ENCODE peak calls at places on chromosomes 7 and 10, in seven cellular contexts. One of them, this sample, is unnamed.

GRCh38 chr7:6256709-6257535 is 15.5 kb downstream of the CYTH3 start:
- DNase-seq in activated naive CD8-positive, alpha-beta T cell treated with anti-CD3 and anti-CD28 coated beads for 36 hours: peak
- DNase-seq in lung microvascular endothelial cell: peak
- DNase-seq in A549: no peak
- DNase-seq in activated CD8-positive, alpha-beta memory T cell treated with anti-CD3 and anti-CD28 coated beads for 4 hours: no peak
- DNase-seq in cardiac muscle cell: no peak
- DNase-seq in nephron progenitor cell: no peak
- DNase-seq in this sample: no peak

GRCh38 chr7:74429153-74429747 is 24.5 kb upstream of the GTF2IRD1 start:
- DNase-seq in activated CD8-positive, alpha-beta memory T cell treated with anti-CD3 and anti-CD28 coated beads for 4 hours: no peak
- DNase-seq in activated naive CD8-positive, alpha-beta T cell treated with anti-CD3 and anti-CD28 coated beads for 36 hours: no peak
- DNase-seq in nephron progenitor cell: no peak
- DNase-seq in cardiac muscle cell: no peak
- DNase-seq in A549: no peak
- DNase-seq in lung microvascular endothelial cell: no peak
- DNase-seq in this sample: no peak

GRCh38 chr10:124369066-124369465 is 49.7 kb downstream of the OAT start:
- DNase-seq in nephron progenitor cell: no peak
- DNase-seq in cardiac muscle cell: no peak
- DNase-seq in A549: no peak
- DNase-seq in activated CD8-positive, alpha-beta memory T cell treated with anti-CD3 and anti-CD28 coated beads for 4 hours: no peak
- DNase-seq in lung microvascular endothelial cell: no peak
- DNase-seq in activated naive CD8-positive, alpha-beta T cell treated with anti-CD3 and anti-CD28 coated beads for 36 hours: no peak
- DNase-seq in this sample: no peak

GRCh38 chr10:28284126-28284525 is 18.7 kb downstream of the MPP7 start:
- DNase-seq in lung microvascular endothelial cell: no peak
- DNase-seq in nephron progenitor cell: no peak
- DNase-seq in A549: no peak
- DNase-seq in activated CD8-positive, alpha-beta memory T cell treated with anti-CD3 and anti-CD28 coated beads for 4 hours: no peak
- DNase-seq in activated naive CD8-positive, alpha-beta T cell treated with anti-CD3 and anti-CD28 coated beads for 36 hours: no peak
- DNase-seq in cardiac muscle cell: no peak
- DNase-seq in this sample: no peak

GRCh38 chr7:44291066-44291732 is 34.2 kb downstream of the CAMK2B start:
- DNase-seq in A549: no peak
- DNase-seq in activated naive CD8-positive, alpha-beta T cell treated with anti-CD3 and anti-CD28 coated beads for 36 hours: no peak
- DNase-seq in nephron progenitor cell: peak
- DNase-seq in cardiac muscle cell: no peak
- DNase-seq in activated CD8-positive, alpha-beta memory T cell treated with anti-CD3 and anti-CD28 coated beads for 4 hours: no peak
- DNase-seq in lung microvascular endothelial cell: peak
- DNase-seq in this sample: no peak

GRCh38 chr10:31706921-31707571 is 221.6 kb downstream of the ARHGAP12 start:
- DNase-seq in nephron progenitor cell: no peak
- DNase-seq in cardiac muscle cell: no peak
- DNase-seq in lung microvascular endothelial cell: peak
- DNase-seq in A549: no peak
- DNase-seq in activated CD8-positive, alpha-beta memory T cell treated with anti-CD3 and anti-CD28 coated beads for 4 hours: no peak
- DNase-seq in activated naive CD8-positive, alpha-beta T cell treated with anti-CD3 and anti-CD28 coated beads for 36 hours: no peak
- DNase-seq in this sample: no peak

GRCh38 chr10:24213881-24214280 is 4.9 kb downstream of the KIAA1217 start:
- DNase-seq in A549: no peak
- DNase-seq in activated naive CD8-positive, alpha-beta T cell treated with anti-CD3 and anti-CD28 coated beads for 36 hours: no peak
- DNase-seq in lung microvascular endothelial cell: no peak
- DNase-seq in nephron progenitor cell: no peak
- DNase-seq in cardiac muscle cell: no peak
- DNase-seq in activated CD8-positive, alpha-beta memory T cell treated with anti-CD3 and anti-CD28 coated beads for 4 hours: no peak
- DNase-seq in this sample: no peak

GRCh38 chr7:36711256-36711655 is 13.0 kb downstream of the AOAH start:
- DNase-seq in cardiac muscle cell: no peak
- DNase-seq in lung microvascular endothelial cell: no peak
- DNase-seq in nephron progenitor cell: no peak
- DNase-seq in A549: no peak
- DNase-seq in activated naive CD8-positive, alpha-beta T cell treated with anti-CD3 and anti-CD28 coated beads for 36 hours: no peak
- DNase-seq in activated CD8-positive, alpha-beta memory T cell treated with anti-CD3 and anti-CD28 coated beads for 4 hours: no peak
- DNase-seq in this sample: no peak

GRCh38 chr10:118002581-118002980 is 44.2 kb downstream of the RAB11FIP2 start:
- DNase-seq in cardiac muscle cell: no peak
- DNase-seq in lung microvascular endothelial cell: peak
- DNase-seq in activated naive CD8-positive, alpha-beta T cell treated with anti-CD3 and anti-CD28 coated beads for 36 hours: peak
- DNase-seq in activated CD8-positive, alpha-beta memory T cell treated with anti-CD3 and anti-CD28 coated beads for 4 hours: no peak
- DNase-seq in A549: no peak
- DNase-seq in nephron progenitor cell: no peak
- DNase-seq in this sample: no peak

GRCh38 chr7:154640266-154640865 is 362.6 kb downstream of the PAXIP1 start:
- DNase-seq in activated CD8-positive, alpha-beta memory T cell treated with anti-CD3 and anti-CD28 coated beads for 4 hours: no peak
- DNase-seq in A549: peak
- DNase-seq in cardiac muscle cell: peak
- DNase-seq in activated naive CD8-positive, alpha-beta T cell treated with anti-CD3 and anti-CD28 coated beads for 36 hours: no peak
- DNase-seq in nephron progenitor cell: peak
- DNase-seq in lung microvascular endothelial cell: no peak
- DNase-seq in this sample: no peak

GRCh38 chr7:144481863-144482262 is 78.4 kb upstream of the NOBOX start:
- DNase-seq in A549: no peak
- DNase-seq in nephron progenitor cell: no peak
- DNase-seq in cardiac muscle cell: no peak
- DNase-seq in lung microvascular endothelial cell: no peak
- DNase-seq in activated naive CD8-positive, alpha-beta T cell treated with anti-CD3 and anti-CD28 coated beads for 36 hours: no peak
- DNase-seq in activated CD8-positive, alpha-beta memory T cell treated with anti-CD3 and anti-CD28 coated beads for 4 hours: no peak
- DNase-seq in this sample: no peak

This sample was measured in NCI-H1930.